ENCODE peak calls at places on chromosomes 6 and 20, in seven cellular contexts. H, J, G, Z, V, F and M are unnamed samples.
A peak's percentile ranks its signal among the peaks of the same experiment; 100 is the strongest.

GRCh38 chr6:2940010-2940850 is 31.1 kb downstream of the SERPINB6 start:
- DNase-seq in H (no peak), J (no peak), G (no peak), Z (no peak), V (peak; percentile 75), F (no peak), M (peak; percentile 25)

GRCh38 chr20:23420943-23421925 is at the start of gene NAPB:
- DNase-seq in H (peak; percentile 98), J (peak; percentile 73), G (peak; percentile 88), Z (peak; percentile 89), V (peak; percentile 97), F (peak; percentile 93), M (peak; percentile 96)

GRCh38 chr20:64238851-64239387 is 16.6 kb upstream of the PCMTD2 start:
- DNase-seq in H (no peak), J (no peak), G (no peak), Z (no peak), V (no peak), F (no peak), M (no peak)

GRCh38 chr6:33144373-33144772 is 47.9 kb downstream of the COL11A2 start:
- DNase-seq in H (no peak), J (no peak), G (no peak), Z (peak; percentile 37), V (no peak), F (no peak), M (no peak)

GRCh38 chr20:40535816-40536215 is 153.2 kb downstream of the MAFB start:
- DNase-seq in H (no peak), J (no peak), G (no peak), Z (peak; percentile 28), V (no peak), F (no peak), M (no peak)

GRCh38 chr6:23547851-23548250 is 578.2 kb upstream of the NRSN1 start:
- DNase-seq in H (peak; percentile 50), J (no peak), G (no peak), Z (no peak), V (no peak), F (no peak), M (no peak)

GRCh38 chr6:57256541-57256940 is 34.4 kb upstream of the RAB23 start:
- DNase-seq in H (no peak), J (no peak), G (peak; percentile 16), Z (no peak), V (no peak), F (peak; percentile 35), M (no peak)

GRCh38 chr20:48921883-48922867 is 664 bp downstream of the ARFGEF2 start:
- DNase-seq in H (peak; percentile 75), J (no peak), G (peak; percentile 34), Z (peak; percentile 37), V (peak; percentile 76), F (peak; percentile 20), M (peak; percentile 18)

GRCh38 chr6:25586927-25587326 is 65.1 kb upstream of the SCGN start:
- DNase-seq in H (no peak), J (no peak), G (no peak), Z (no peak), V (no peak), F (no peak), M (no peak)

GRCh38 chr6:111011360-111012142 is 29.7 kb downstream of the RPF2 start:
- DNase-seq in H (peak; percentile 60), J (peak; percentile 14), G (peak; percentile 55), Z (peak; percentile 55), V (no peak), F (peak; percentile 51), M (peak; percentile 40)

GRCh38 chr6:11374036-11375010 is 141.9 kb upstream of the NEDD9 start:
- DNase-seq in H (no peak), J (no peak), G (no peak), Z (no peak), V (peak; percentile 55), F (no peak), M (peak; percentile 67)

GRCh38 chr20:4108495-4109306 is 93.3 kb upstream of the RNF24 start:
- DNase-seq in H (peak; percentile 86), J (peak; percentile 40), G (peak; percentile 88), Z (peak; percentile 86), V (peak; percentile 86), F (peak; percentile 83), M (peak; percentile 83)

GRCh38 chr6:34491091-34491430 is 25.2 kb downstream of the PACSIN1 start:
- DNase-seq in H (peak; percentile 36), J (peak; percentile 21), G (peak; percentile 23), Z (peak; percentile 60), V (no peak), F (peak; percentile 13), M (no peak)

GRCh38 chr6:53793318-53793975 is 1.4 kb upstream of the LRRC1 start:
- DNase-seq in H (peak; percentile 90), J (no peak), G (peak; percentile 61), Z (peak; percentile 41), V (peak; percentile 80), F (peak; percentile 65), M (peak; percentile 82)

GRCh38 chr20:46199198-46199597 is 81.1 kb downstream of the CD40 start:
- DNase-seq in H (no peak), J (no peak), G (no peak), Z (no peak), V (no peak), F (no peak), M (no peak)

DNA sequence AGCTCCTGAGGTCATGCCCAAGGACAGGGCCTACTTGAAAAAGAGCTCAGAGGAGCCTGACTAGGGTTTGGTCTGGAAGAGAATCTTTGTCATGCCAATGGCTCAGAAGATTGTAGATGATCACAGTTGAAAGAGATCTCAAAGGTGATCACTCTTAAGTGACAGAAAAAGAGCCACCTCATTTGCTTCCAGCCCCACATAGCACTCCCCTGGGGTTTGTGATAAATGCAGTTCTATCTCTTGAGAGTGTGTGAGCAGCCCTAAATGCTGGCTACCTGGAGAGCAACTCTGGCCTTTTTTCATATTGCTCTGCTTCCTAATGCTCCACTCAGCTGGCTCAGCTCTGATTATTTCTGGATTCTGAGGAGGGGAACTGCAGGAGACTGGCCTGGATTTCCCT is 39.3 kb downstream of the KLHL32 start:
- DNase-seq in H (no peak), J (no peak), G (no peak), Z (no peak), V (no peak), F (no peak), M (peak; percentile 10)
- H3K4me3 ChIP-seq in H (no peak overlapping the region), J (no peak overlapping the region), G (no peak overlapping the region), Z (no peak overlapping the region), V (no peak overlapping the region), F (no peak overlapping the region), M (no peak overlapping the region)

GRCh38 chr20:1286267-1287036 is 20.4 kb downstream of the SNPH start:
- DNase-seq in H (no peak), J (no peak), G (no peak), Z (no peak), V (no peak), F (no peak), M (no peak)

GRCh38 chr20:1283522-1284210 is 17.6 kb downstream of the SNPH start:
- DNase-seq in H (no peak), J (no peak), G (peak; percentile 30), Z (no peak), V (peak; percentile 21), F (no peak), M (no peak)

GRCh38 chr20:1287787-1288569 is 21.9 kb downstream of the SNPH start:
- DNase-seq in H (no peak), J (no peak), G (no peak), Z (no peak), V (no peak), F (no peak), M (no peak)

GRCh38 chr20:1291191-1291741 is 25.2 kb downstream of the SNPH start:
- DNase-seq in H (peak; percentile 19), J (peak; percentile 71), G (peak; percentile 66), Z (peak; percentile 48), V (no peak), F (peak; percentile 18), M (no peak)

DNA sequence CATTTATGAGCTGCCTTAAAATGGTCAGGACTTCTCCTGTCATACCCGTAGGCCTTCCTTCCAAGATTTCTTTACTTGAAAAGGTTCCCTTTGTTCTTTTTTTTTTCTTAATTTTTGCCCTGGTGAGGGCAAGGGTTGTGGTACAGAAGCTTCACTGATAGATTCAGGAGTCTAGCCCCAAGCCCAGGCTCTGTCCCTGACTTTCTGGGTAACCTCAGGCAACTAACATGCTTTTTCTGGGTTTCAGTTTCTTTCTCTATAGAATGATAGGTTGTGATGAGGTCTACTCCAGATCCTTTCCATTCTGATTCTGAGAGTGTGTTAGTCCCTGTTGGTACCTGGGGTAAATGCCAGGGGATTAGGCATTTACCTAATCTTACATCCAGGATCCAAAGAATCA is 21.2 kb downstream of the SNPH start:
- DNase-seq in H (no peak), J (no peak), G (no peak), Z (no peak), V (no peak), F (no peak), M (no peak)
- H3K4me3 ChIP-seq in H (no peak overlapping the region), J (no peak overlapping the region), G (no peak overlapping the region), Z (no peak overlapping the region), V (no peak overlapping the region), F (no peak overlapping the region), M (no peak overlapping the region)

GRCh38 chr6:156697224-156697623 is 80.0 kb upstream of the ARID1B start:
- DNase-seq in H (no peak), J (no peak), G (no peak), Z (no peak), V (peak; percentile 61), F (no peak), M (peak; percentile 82)

GRCh38 chr6:156700440-156701057 is 76.6 kb upstream of the ARID1B start:
- DNase-seq in H (no peak), J (no peak), G (no peak), Z (no peak), V (no peak), F (peak; percentile 35), M (no peak)

GRCh38 chr6:156695747-156696146 is 81.4 kb upstream of the ARID1B start:
- DNase-seq in H (no peak), J (no peak), G (no peak), Z (no peak), V (no peak), F (no peak), M (no peak)

GRCh38 chr6:156699017-156699421 is 78.2 kb upstream of the ARID1B start:
- DNase-seq in H (no peak), J (no peak), G (peak; percentile 91), Z (peak; percentile 83), V (no peak), F (peak; percentile 82), M (no peak)

DNA sequence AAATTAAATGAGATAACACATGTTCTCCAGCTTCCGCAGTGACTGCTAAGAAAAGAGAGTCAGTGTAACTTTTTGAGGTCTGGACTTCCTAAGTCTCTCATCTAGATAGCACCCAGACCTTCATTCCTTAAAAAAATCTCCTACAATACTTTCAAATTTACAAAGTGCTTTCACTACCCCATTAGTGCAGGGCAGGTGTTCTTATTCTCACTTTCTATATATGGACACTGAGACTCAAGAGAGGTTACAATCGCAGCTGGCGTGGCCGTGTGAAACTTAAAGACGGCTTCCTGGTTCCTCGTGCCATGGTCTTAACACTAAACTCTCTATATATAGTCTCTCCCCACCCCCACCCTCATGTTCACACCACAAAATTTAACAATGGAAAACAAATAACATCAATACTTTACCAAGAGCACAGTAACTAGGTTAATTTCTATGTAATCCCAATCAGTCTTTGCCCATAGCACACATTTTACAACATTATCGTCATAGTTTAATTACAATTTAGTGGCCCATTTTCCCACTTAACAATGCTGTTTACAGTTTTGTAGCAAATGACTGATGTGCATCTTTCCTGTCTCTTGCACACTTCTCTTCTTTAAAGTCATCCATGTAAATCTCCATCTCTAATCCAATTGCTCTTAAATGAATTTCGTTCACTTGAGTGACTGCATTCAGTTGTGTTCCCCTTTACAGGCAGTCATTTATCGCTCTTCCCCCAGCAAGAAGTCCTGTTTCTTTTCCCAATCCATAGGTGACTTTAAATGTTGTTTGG is 78.8 kb upstream of the ARID1B start:
- DNase-seq in H (no peak), J (no peak), G (no peak), Z (no peak), V (peak; percentile 89), F (no peak), M (peak; percentile 99)
- H3K4me3 ChIP-seq in H (no peak overlapping the region), J (no peak overlapping the region), G (no peak overlapping the region), Z (no peak overlapping the region), V (no peak overlapping the region), F (no peak overlapping the region), M (peak overlapping the region; percentile 49)

GRCh38 chr6:170245233-170245992 is 45.5 kb downstream of the DLL1 start:
- DNase-seq in H (no peak), J (no peak), G (no peak), Z (no peak), V (no peak), F (no peak), M (no peak)
- H3K4me3 ChIP-seq in H (no peak overlapping the region), J (no peak overlapping the region), G (no peak overlapping the region), Z (no peak overlapping the region), V (no peak overlapping the region), F (no peak overlapping the region), M (no peak overlapping the region)